ENCODE peak calls at places on chromosomes 6 and 20, in eight cellular contexts. One of them, this sample, is unnamed.

GRCh38 chr20:4896119-4896700 is 105.1 kb downstream of the SLC23A2 start:
- DNase-seq in tibial artery: no peak
- DNase-seq in fibroblast of villous mesenchyme: no peak
- DNase-seq in brain microvascular endothelial cell: no peak
- DNase-seq in body of pancreas: no peak
- DNase-seq in RWPE2: no peak
- DNase-seq in A549: no peak
- DNase-seq in fibroblast of the aortic adventitia: no peak
- DNase-seq in this sample: no peak

GRCh38 chr6:95923518-95923917 is 92.3 kb upstream of the FUT9 start:
- DNase-seq in tibial artery: no peak
- DNase-seq in fibroblast of villous mesenchyme: no peak
- DNase-seq in brain microvascular endothelial cell: no peak
- DNase-seq in body of pancreas: peak
- DNase-seq in RWPE2: no peak
- DNase-seq in A549: no peak
- DNase-seq in fibroblast of the aortic adventitia: no peak
- DNase-seq in this sample: no peak

GRCh38 chr6:106477790-106478189 is 117.3 kb downstream of the CRYBG1 start:
- DNase-seq in tibial artery: no peak
- DNase-seq in fibroblast of villous mesenchyme: no peak
- DNase-seq in brain microvascular endothelial cell: no peak
- DNase-seq in body of pancreas: no peak
- DNase-seq in RWPE2: no peak
- DNase-seq in A549: no peak
- DNase-seq in fibroblast of the aortic adventitia: no peak
- DNase-seq in this sample: no peak

GRCh38 chr20:689348-689747 is 13.7 kb upstream of the SCRT2 start:
- DNase-seq in tibial artery: no peak
- DNase-seq in fibroblast of villous mesenchyme: no peak
- DNase-seq in brain microvascular endothelial cell: no peak
- DNase-seq in body of pancreas: no peak
- DNase-seq in RWPE2: peak
- DNase-seq in A549: no peak
- DNase-seq in fibroblast of the aortic adventitia: no peak
- DNase-seq in this sample: no peak

GRCh38 chr6:3334579-3334978 is 75.8 kb downstream of the PSMG4 start:
- DNase-seq in tibial artery: no peak
- DNase-seq in fibroblast of villous mesenchyme: no peak
- DNase-seq in brain microvascular endothelial cell: no peak
- DNase-seq in body of pancreas: peak
- DNase-seq in RWPE2: no peak
- DNase-seq in A549: no peak
- DNase-seq in fibroblast of the aortic adventitia: no peak
- DNase-seq in this sample: no peak

GRCh38 chr6:41929918-41930317 is 8.6 kb downstream of the BYSL start:
- DNase-seq in tibial artery: no peak
- DNase-seq in fibroblast of villous mesenchyme: no peak
- DNase-seq in brain microvascular endothelial cell: no peak
- DNase-seq in body of pancreas: no peak
- DNase-seq in RWPE2: no peak
- DNase-seq in A549: no peak
- DNase-seq in fibroblast of the aortic adventitia: no peak
- DNase-seq in this sample: no peak

GRCh38 chr6:166806962-166807757 is 149.2 kb downstream of the RNASET2 start:
- DNase-seq in tibial artery: no peak
- DNase-seq in fibroblast of villous mesenchyme: no peak
- DNase-seq in brain microvascular endothelial cell: no peak
- DNase-seq in body of pancreas: no peak
- DNase-seq in RWPE2: no peak
- DNase-seq in A549: no peak
- DNase-seq in fibroblast of the aortic adventitia: no peak
- DNase-seq in this sample: no peak

GRCh38 chr20:31602779-31603441 is 2.2 kb upstream of the ID1 start:
- DNase-seq in tibial artery: no peak
- DNase-seq in fibroblast of villous mesenchyme: peak
- DNase-seq in brain microvascular endothelial cell: peak
- DNase-seq in body of pancreas: no peak
- DNase-seq in RWPE2: peak
- DNase-seq in A549: peak
- DNase-seq in fibroblast of the aortic adventitia: peak
- DNase-seq in this sample: no peak

GRCh38 chr6:79076160-79076559 is 1.9 kb downstream of the PHIP start:
- DNase-seq in tibial artery: no peak
- DNase-seq in fibroblast of villous mesenchyme: peak
- DNase-seq in brain microvascular endothelial cell: no peak
- DNase-seq in body of pancreas: no peak
- DNase-seq in RWPE2: no peak
- DNase-seq in A549: no peak
- DNase-seq in fibroblast of the aortic adventitia: peak
- DNase-seq in this sample: no peak

GRCh38 chr20:17972121-17972520 is 3.3 kb downstream of the MGME1 start:
- DNase-seq in tibial artery: no peak
- DNase-seq in fibroblast of villous mesenchyme: no peak
- DNase-seq in brain microvascular endothelial cell: no peak
- DNase-seq in body of pancreas: no peak
- DNase-seq in RWPE2: no peak
- DNase-seq in A549: no peak
- DNase-seq in fibroblast of the aortic adventitia: no peak
- DNase-seq in this sample: no peak
- TF ChIP-seq CTCF in tibial artery: no peak
- TF ChIP-seq CTCF in fibroblast of villous mesenchyme: no peak
- TF ChIP-seq CTCF in brain microvascular endothelial cell: no peak
- TF ChIP-seq CTCF in body of pancreas: no peak
- TF ChIP-seq CTCF in RWPE2: no peak
- TF ChIP-seq CTCF in A549: no peak
- TF ChIP-seq CTCF in fibroblast of the aortic adventitia: no peak
- TF ChIP-seq CTCF in this sample: no peak

GRCh38 chr6:16095180-16095579 is 33.7 kb upstream of the MYLIP start:
- DNase-seq in tibial artery: no peak
- DNase-seq in fibroblast of villous mesenchyme: no peak
- DNase-seq in brain microvascular endothelial cell: no peak
- DNase-seq in body of pancreas: no peak
- DNase-seq in RWPE2: no peak
- DNase-seq in A549: no peak
- DNase-seq in fibroblast of the aortic adventitia: no peak
- DNase-seq in this sample: no peak
- H3K4me3 ChIP-seq in tibial artery: no peak
- H3K4me3 ChIP-seq in fibroblast of villous mesenchyme: no peak
- H3K4me3 ChIP-seq in brain microvascular endothelial cell: no peak
- H3K4me3 ChIP-seq in body of pancreas: no peak
- H3K4me3 ChIP-seq in RWPE2: no peak
- H3K4me3 ChIP-seq in A549: no peak
- H3K4me3 ChIP-seq in fibroblast of the aortic adventitia: no peak
- H3K4me3 ChIP-seq in this sample: no peak

GRCh38 chr6:69489970-69490369 is 306.8 kb downstream of the LMBRD1 start:
- DNase-seq in tibial artery: no peak
- DNase-seq in fibroblast of villous mesenchyme: no peak
- DNase-seq in brain microvascular endothelial cell: no peak
- DNase-seq in body of pancreas: no peak
- DNase-seq in RWPE2: no peak
- DNase-seq in A549: no peak
- DNase-seq in fibroblast of the aortic adventitia: no peak
- DNase-seq in this sample: peak

DNA sequence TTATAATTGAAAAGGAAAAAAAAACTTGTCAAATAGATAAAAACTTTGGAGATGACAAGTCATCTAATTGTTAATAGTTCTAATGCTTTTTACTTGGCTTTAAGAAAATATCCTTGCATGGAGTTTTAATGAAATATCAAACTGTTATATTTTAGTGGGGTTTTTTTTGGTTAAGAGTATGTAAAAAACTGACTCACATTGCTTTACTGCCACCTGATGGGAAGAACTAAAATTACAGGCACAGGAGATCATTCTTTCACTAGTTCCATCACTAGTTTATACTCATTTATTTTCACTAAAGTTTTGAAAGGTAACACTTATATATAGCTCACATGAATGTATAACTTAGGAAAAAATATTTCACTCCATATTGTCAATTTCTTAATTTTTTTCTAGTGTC is 309.1 kb downstream of the LMBRD1 start:
- DNase-seq in tibial artery: no peak
- DNase-seq in fibroblast of villous mesenchyme: no peak
- DNase-seq in brain microvascular endothelial cell: no peak
- DNase-seq in body of pancreas: no peak
- DNase-seq in RWPE2: no peak
- DNase-seq in A549: no peak
- DNase-seq in fibroblast of the aortic adventitia: no peak
- DNase-seq in this sample: no peak
- TF ChIP-seq CTCF in tibial artery: no peak
- TF ChIP-seq CTCF in fibroblast of villous mesenchyme: peak
- TF ChIP-seq CTCF in brain microvascular endothelial cell: no peak
- TF ChIP-seq CTCF in body of pancreas: no peak
- TF ChIP-seq CTCF in RWPE2: peak
- TF ChIP-seq CTCF in A549: peak
- TF ChIP-seq CTCF in fibroblast of the aortic adventitia: peak
- TF ChIP-seq CTCF in this sample: peak

GRCh38 chr20:21105429-21106170 is 558 bp downstream of the LINC00237 start:
- DNase-seq in tibial artery: no peak
- DNase-seq in fibroblast of villous mesenchyme: no peak
- DNase-seq in brain microvascular endothelial cell: no peak
- DNase-seq in body of pancreas: no peak
- DNase-seq in RWPE2: no peak
- DNase-seq in A549: no peak
- DNase-seq in fibroblast of the aortic adventitia: no peak
- DNase-seq in this sample: no peak
- H3K4me3 ChIP-seq in tibial artery: no peak
- H3K4me3 ChIP-seq in fibroblast of villous mesenchyme: no peak
- H3K4me3 ChIP-seq in brain microvascular endothelial cell: no peak
- H3K4me3 ChIP-seq in body of pancreas: no peak
- H3K4me3 ChIP-seq in RWPE2: no peak
- H3K4me3 ChIP-seq in A549: peak
- H3K4me3 ChIP-seq in fibroblast of the aortic adventitia: no peak
- H3K4me3 ChIP-seq in this sample: no peak

GRCh38 chr20:63463400-63464288 is 8.8 kb downstream of the KCNQ2 start:
- DNase-seq in tibial artery: no peak
- DNase-seq in fibroblast of villous mesenchyme: no peak
- DNase-seq in brain microvascular endothelial cell: no peak
- DNase-seq in body of pancreas: no peak
- DNase-seq in RWPE2: peak
- DNase-seq in A549: no peak
- DNase-seq in fibroblast of the aortic adventitia: no peak
- DNase-seq in this sample: no peak
- TF ChIP-seq CTCF in tibial artery: no peak
- TF ChIP-seq CTCF in fibroblast of villous mesenchyme: no peak
- TF ChIP-seq CTCF in brain microvascular endothelial cell: no peak
- TF ChIP-seq CTCF in body of pancreas: no peak
- TF ChIP-seq CTCF in RWPE2: no peak
- TF ChIP-seq CTCF in A549: no peak
- TF ChIP-seq CTCF in fibroblast of the aortic adventitia: no peak
- TF ChIP-seq CTCF in this sample: no peak

GRCh38 chr20:3121955-3122610 is 37.6 kb upstream of the AVP start:
- DNase-seq in tibial artery: no peak
- DNase-seq in fibroblast of villous mesenchyme: no peak
- DNase-seq in brain microvascular endothelial cell: no peak
- DNase-seq in body of pancreas: no peak
- DNase-seq in RWPE2: no peak
- DNase-seq in A549: no peak
- DNase-seq in fibroblast of the aortic adventitia: no peak
- DNase-seq in this sample: no peak
- H3K4me3 ChIP-seq in tibial artery: no peak
- H3K4me3 ChIP-seq in fibroblast of villous mesenchyme: no peak
- H3K4me3 ChIP-seq in brain microvascular endothelial cell: no peak
- H3K4me3 ChIP-seq in body of pancreas: no peak
- H3K4me3 ChIP-seq in RWPE2: no peak
- H3K4me3 ChIP-seq in A549: no peak
- H3K4me3 ChIP-seq in fibroblast of the aortic adventitia: no peak
- H3K4me3 ChIP-seq in this sample: no peak

DNA sequence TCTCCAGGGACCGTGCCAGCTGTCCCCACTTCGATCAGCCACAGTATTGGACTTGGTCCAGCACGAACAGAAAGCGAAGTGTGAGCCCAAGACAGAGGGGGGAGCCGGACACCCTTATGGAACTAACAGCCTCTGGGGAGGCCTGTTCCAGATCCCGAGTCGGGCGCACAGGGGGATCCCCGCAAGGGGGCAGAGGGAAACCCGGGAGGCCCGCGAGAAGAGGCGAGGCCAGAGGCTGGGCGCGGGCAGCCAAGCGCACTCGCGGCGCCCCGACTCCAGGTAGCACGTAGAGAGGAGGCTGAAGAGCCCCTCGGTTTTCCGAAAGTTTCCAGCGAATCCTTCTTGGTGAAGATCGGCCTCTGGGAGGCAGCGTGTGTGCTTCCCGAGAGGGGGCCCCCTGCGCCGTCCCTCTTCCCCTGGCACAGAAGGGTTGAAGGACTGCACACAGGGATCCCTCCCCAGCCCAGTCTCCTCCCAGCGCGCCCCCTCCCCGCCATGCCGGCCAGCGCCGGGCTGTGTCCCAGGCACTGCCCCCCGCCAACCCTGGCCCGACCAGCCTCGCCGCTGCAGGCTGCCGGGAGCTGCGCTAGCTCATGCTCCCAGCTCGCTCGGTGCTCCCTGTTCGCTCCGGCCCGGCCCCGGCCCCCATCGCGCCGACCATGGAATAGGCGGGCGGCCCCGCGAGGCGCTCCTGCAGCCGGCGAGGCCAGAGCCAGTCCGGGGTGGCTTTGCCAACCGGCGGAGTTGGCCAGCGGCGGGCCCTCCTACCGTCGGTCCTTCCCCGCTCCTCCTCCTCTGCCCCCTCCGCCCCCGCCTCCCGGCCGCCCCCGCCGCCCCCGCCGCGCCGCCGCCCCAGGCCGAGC is 550 bp upstream of the SLC24A3 start:
- DNase-seq in tibial artery: peak
- DNase-seq in fibroblast of villous mesenchyme: no peak
- DNase-seq in brain microvascular endothelial cell: no peak
- DNase-seq in body of pancreas: no peak
- DNase-seq in RWPE2: no peak
- DNase-seq in A549: no peak
- DNase-seq in fibroblast of the aortic adventitia: no peak
- DNase-seq in this sample: no peak
- TF ChIP-seq CTCF in tibial artery: no peak
- TF ChIP-seq CTCF in fibroblast of villous mesenchyme: no peak
- TF ChIP-seq CTCF in brain microvascular endothelial cell: no peak
- TF ChIP-seq CTCF in body of pancreas: no peak
- TF ChIP-seq CTCF in RWPE2: no peak
- TF ChIP-seq CTCF in A549: no peak
- TF ChIP-seq CTCF in fibroblast of the aortic adventitia: no peak
- TF ChIP-seq CTCF in this sample: no peak

DNA sequence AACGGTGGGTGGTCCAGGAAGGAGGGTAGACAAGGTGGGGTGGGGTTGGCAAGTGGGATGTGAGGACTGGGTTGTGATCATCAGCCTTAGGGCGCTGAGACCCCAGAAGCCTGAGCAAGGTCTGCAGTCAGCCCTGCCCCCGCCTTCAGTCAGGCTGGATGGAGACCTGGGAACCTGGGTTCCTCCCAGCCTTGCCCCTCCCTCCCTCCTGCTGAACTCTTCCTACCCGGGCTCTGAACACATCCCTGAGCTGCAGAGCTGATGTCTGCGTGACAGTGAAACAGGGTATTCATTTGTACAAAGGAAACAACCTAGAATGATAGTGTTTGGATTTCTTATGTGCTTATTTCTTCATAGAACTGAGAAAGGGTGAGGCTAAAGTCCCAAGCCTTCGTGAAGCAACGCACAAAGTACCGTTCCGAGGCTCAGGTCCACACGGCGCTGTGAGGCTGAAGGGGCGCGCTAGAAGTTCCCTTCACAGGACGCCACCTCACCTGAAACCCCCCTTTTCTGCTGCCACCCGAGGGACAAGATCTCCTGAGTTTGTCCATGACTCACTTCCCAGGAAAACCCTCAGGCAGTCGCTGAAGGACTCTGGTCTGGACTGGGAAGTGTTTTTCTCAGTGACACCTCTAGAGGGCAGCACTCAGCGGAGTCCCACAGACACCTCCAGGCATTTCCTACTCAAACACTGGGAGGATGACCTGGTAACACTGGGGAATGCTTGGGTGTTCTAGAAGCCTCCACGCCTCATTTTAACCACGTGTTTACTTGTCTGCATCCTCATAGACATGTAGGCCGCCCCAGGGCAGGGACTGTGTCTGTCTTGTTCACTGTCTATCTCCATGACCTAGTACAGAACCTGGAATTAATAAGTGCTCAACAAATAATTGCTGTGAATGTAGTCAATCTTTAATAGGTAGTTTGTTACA is 1.2 kb downstream of the GSTA5 start:
- DNase-seq in tibial artery: no peak
- DNase-seq in fibroblast of villous mesenchyme: peak
- DNase-seq in brain microvascular endothelial cell: peak
- DNase-seq in body of pancreas: peak
- DNase-seq in RWPE2: no peak
- DNase-seq in A549: peak
- DNase-seq in fibroblast of the aortic adventitia: peak
- DNase-seq in this sample: peak
- H3K4me3 ChIP-seq in tibial artery: no peak
- H3K4me3 ChIP-seq in fibroblast of villous mesenchyme: no peak
- H3K4me3 ChIP-seq in brain microvascular endothelial cell: no peak
- H3K4me3 ChIP-seq in body of pancreas: no peak
- H3K4me3 ChIP-seq in RWPE2: no peak
- H3K4me3 ChIP-seq in A549: peak
- H3K4me3 ChIP-seq in fibroblast of the aortic adventitia: no peak
- H3K4me3 ChIP-seq in this sample: no peak

This sample was measured in retinal pigment epithelial cell.